ENCODE peak calls at places on chromosomes 5 and 9, in eight cellular contexts. Q, X, C, L, B, G, W and O are unnamed samples.
A peak's percentile ranks its signal among the peaks of the same experiment; 100 is the strongest.

GRCh38 chr9:12916037-12916436 is 141.2 kb downstream of the LURAP1L start:
- DNase-seq in Q (no peak), X (no peak), C (no peak), L (no peak), B (peak; percentile 17), G (no peak), W (no peak), O (no peak)

GRCh38 chr5:60844429-60844890 is 391 bp upstream of the ELOVL7 start:
- DNase-seq in Q (no peak), X (no peak), C (no peak), L (no peak), B (peak; percentile 71), G (no peak), W (no peak), O (no peak)

GRCh38 chr5:143403357-143403606 is 204 bp downstream of the NR3C1 start:
- DNase-seq in Q (no peak), X (no peak), C (no peak), L (no peak), B (no peak), G (no peak), W (no peak), O (no peak)

GRCh38 chr9:28443461-28443860 is 870.2 kb upstream of the C9orf72 start:
- DNase-seq in Q (no peak), X (no peak), C (no peak), L (no peak), B (no peak), G (no peak), W (no peak), O (no peak)

GRCh38 chr9:106697390-106697789 is 165.6 kb upstream of the ZNF462 start:
- DNase-seq in Q (no peak), X (no peak), C (no peak), L (no peak), B (peak; percentile 5), G (no peak), W (no peak), O (no peak)

GRCh38 chr5:57692582-57693487 is 210.2 kb upstream of the ACTBL2 start:
- DNase-seq in Q (no peak), X (peak; percentile 58), C (peak; percentile 91), L (peak; percentile 76), B (peak; percentile 56), G (no peak), W (peak; percentile 79), O (peak; percentile 72)

GRCh38 chr5:78649220-78649700 is 688 bp upstream of the LHFPL2 start:
- DNase-seq in Q (no peak), X (no peak), C (no peak), L (no peak), B (peak; percentile 57), G (no peak), W (no peak), O (no peak)

GRCh38 chr5:118478852-118479251 is 509.5 kb downstream of the DTWD2 start:
- DNase-seq in Q (no peak), X (no peak), C (no peak), L (no peak), B (no peak), G (no peak), W (no peak), O (no peak)

GRCh38 chr5:61362796-61363364 is 30.8 kb downstream of the ZSWIM6 start:
- DNase-seq in Q (peak; percentile 55), X (no peak), C (no peak), L (no peak), B (peak; percentile 55), G (peak; percentile 32), W (no peak), O (no peak)

GRCh38 chr9:122816163-122816867 is 12.1 kb downstream of the PDCL start:
- DNase-seq in Q (no peak), X (peak; percentile 21), C (no peak), L (no peak), B (no peak), G (peak; percentile 52), W (peak; percentile 10), O (peak; percentile 30)

GRCh38 chr9:121741198-121741918 is 89.9 kb downstream of the DAB2IP start:
- DNase-seq in Q (no peak), X (no peak), C (no peak), L (no peak), B (peak; percentile 38), G (peak; percentile 10), W (peak; percentile 65), O (no peak)

GRCh38 chr9:137383453-137384115 is 39.4 kb downstream of the EXD3 start:
- DNase-seq in Q (no peak), X (no peak), C (no peak), L (no peak), B (no peak), G (no peak), W (no peak), O (no peak)

GRCh38 chr9:87713990-87714335 is 12.0 kb upstream of the CTSL start:
- DNase-seq in Q (no peak), X (no peak), C (no peak), L (no peak), B (no peak), G (no peak), W (no peak), O (no peak)

GRCh38 chr9:101200852-101201251 is 172.3 kb downstream of the PLPPR1 start:
- DNase-seq in Q (no peak), X (no peak), C (no peak), L (no peak), B (no peak), G (no peak), W (no peak), O (no peak)

GRCh38 chr5:56698463-56699381 is 116.6 kb upstream of the MAP3K1 start:
- DNase-seq in Q (no peak), X (no peak), C (no peak), L (no peak), B (no peak), G (no peak), W (no peak), O (no peak)

GRCh38 chr9:84697494-84698114 is 28.1 kb downstream of the NTRK2 start:
- DNase-seq in Q (peak; percentile 71), X (peak; percentile 76), C (peak; percentile 17), L (no peak), B (peak; percentile 94), G (no peak), W (peak; percentile 15), O (peak; percentile 70)

GRCh38 chr5:143606043-143606752 is 202.7 kb upstream of the NR3C1 start:
- DNase-seq in Q (no peak), X (no peak), C (no peak), L (no peak), B (no peak), G (no peak), W (no peak), O (no peak)

DNA sequence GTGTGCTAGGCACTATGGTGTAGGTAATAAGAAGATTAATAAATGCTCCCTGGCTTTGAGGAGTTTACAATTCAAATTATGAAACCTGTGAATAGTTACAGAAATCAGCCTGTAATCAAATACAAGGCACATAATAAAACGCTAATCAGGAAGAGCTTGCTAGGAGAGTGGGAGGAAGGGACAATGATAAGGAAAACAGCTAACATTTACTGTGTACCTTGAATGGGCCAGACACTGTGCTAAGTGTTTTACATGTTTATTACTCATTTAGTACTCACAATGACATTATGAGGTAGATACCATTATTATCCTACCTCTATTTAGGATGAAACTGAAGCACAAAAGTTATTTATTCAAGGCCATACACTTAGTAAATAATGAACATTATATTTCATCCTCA is 36.1 kb downstream of the AFF4 start:
- DNase-seq in Q (no peak), X (no peak), C (no peak), L (no peak), B (no peak), G (no peak), W (no peak), O (no peak)
- H3K36me3 ChIP-seq in Q (peaks cover 54% of the 10 kb centered on the region), X (peaks cover 58% of the 10 kb centered on the region), C (peaks cover 16% of the 10 kb centered on the region), L (peaks cover 16% of the 10 kb centered on the region), B (peaks cover 35% of the 10 kb centered on the region), G (peaks cover 12% of the 10 kb centered on the region), W (peaks cover 45% of the 10 kb centered on the region), O (no peaks in the 10 kb centered on the region)

GRCh38 chr5:77645995-77646639 is 7.6 kb upstream of the OTP start:
- DNase-seq in Q (no peak), X (no peak), C (no peak), L (no peak), B (no peak), G (no peak), W (no peak), O (no peak)
- H3K4me3 ChIP-seq in Q (no peak overlapping the region), X (no peak overlapping the region), C (no peak overlapping the region), L (no peak overlapping the region), B (peak overlapping the region; percentile 52), G (no peak overlapping the region), W (no peak overlapping the region), O (no peak overlapping the region)

DNA sequence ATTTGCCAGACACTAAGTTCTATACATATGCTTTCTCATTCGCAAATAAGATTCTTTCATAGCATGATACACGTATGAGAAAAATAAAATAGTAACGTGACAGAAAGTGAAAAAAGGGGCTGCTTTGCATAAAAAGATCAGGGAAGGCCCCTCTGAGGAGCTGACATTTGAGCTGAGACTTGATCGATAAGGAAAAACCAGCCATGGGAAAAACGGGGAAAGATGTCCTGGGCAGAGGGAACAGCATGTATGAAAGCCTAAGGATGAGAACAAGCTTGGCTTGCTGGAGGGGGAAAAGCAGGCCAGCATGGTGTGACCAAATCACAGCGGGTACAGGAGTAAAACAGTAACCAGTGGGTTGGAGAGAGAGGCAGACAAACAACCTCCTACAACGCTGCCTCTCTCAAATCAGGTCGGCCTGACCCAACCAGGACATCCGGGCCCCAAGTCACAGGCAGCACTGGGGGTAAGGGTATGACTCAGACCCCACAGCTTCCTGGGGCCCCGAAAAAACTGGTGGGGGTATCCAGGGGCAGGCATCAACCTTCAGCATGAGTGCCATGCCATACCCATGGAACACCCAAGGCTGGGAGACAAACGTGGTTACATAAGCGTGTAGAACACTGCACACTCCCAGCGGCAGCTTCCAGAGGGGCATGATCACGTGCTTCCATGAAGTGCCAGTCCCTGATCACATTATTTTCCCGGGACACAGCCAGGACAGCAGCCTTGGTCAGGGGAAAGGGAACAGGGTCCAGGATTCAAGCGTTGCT is 2.2 kb downstream of the TNIP1 start:
- DNase-seq in Q (peak; percentile 72), X (no peak), C (no peak), L (no peak), B (no peak), G (peak; percentile 75), W (no peak), O (no peak)
- H3K36me3 ChIP-seq in Q (peaks cover 45% of the 10 kb centered on the region), X (peaks cover 20% of the 10 kb centered on the region), C (peaks cover 17% of the 10 kb centered on the region), L (peaks cover 6% of the 10 kb centered on the region), B (no peaks in the 10 kb centered on the region), G (no peaks in the 10 kb centered on the region), W (no peaks in the 10 kb centered on the region), O (no peaks in the 10 kb centered on the region)

DNA sequence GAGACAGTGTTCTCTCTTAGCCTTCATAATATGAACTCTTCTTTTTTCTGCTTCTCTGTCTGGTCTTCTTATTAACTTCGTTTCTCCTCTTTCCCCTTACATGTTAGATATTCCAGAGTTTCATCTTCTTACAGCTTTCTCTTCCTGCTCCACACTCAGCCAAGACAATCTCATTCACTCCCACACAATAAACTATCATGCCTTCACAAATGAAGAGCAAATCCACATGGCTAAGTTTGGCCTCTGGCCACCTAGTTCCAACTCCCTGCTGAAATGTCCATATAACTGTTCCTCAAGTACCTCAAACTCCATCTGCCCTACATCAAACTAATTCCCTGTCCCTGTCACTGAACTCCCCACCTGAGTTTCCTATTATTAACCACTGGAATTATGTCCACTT is 18.4 kb downstream of the IL33 start:
- DNase-seq in Q (no peak), X (no peak), C (no peak), L (no peak), B (no peak), G (no peak), W (no peak), O (no peak)
- H3K4me3 ChIP-seq in Q (no peak overlapping the region), X (no peak overlapping the region), C (no peak overlapping the region), L (no peak overlapping the region), B (no peak overlapping the region), G (no peak overlapping the region), W (no peak overlapping the region), O (no peak overlapping the region)